ENCODE peak calls at places on chromosomes 4 and X, in seven cellular contexts. Z is HFF-Myc, A is mammary epithelial cell, C is IMR-90, X is left ventricle myocardium inferior, D is fibroblast of mammary gland, F is OCI-LY7. E is an unnamed sample.

GRCh38 chr4:39353478-39354177 is 12.5 kb downstream of the RFC1 start:
- DNase-seq in Z (peak), A (peak), C (peak), X (no peak), D (peak), F (peak), E (no peak)

GRCh38 chr4:105714071-105714521 is 5.5 kb downstream of the GSTCD start:
- DNase-seq in Z (no peak), A (peak), C (no peak), X (no peak), D (peak), F (peak), E (no peak)

GRCh38 chr4:83285022-83285387 is 407 bp upstream of the COQ2 start:
- DNase-seq in Z (no peak), A (peak), C (peak), X (no peak), D (peak), F (peak), E (no peak)

GRCh38 chr4:187301923-187302322 is 578.3 kb upstream of the FAT1 start:
- DNase-seq in Z (no peak), A (no peak), C (no peak), X (no peak), D (no peak), F (no peak), E (no peak)

GRCh38 chr4:55214172-55214571 is 88.8 kb upstream of the KDR start:
- DNase-seq in Z (no peak), A (peak), C (no peak), X (no peak), D (no peak), F (peak), E (no peak)

GRCh38 chr4:144658908-144659307 is 13.0 kb downstream of the HHIP start:
- DNase-seq in Z (peak), A (peak), C (peak), X (no peak), D (peak), F (no peak), E (no peak)

GRCh38 chr4:26762650-26763049 is 98.0 kb upstream of the STIM2 start:
- DNase-seq in Z (no peak), A (peak), C (peak), X (no peak), D (peak), F (no peak), E (no peak)

GRCh38 chrX:1071351-1071750 is 141.1 kb downstream of the CRLF2 start:
- DNase-seq in Z (no peak), A (no peak), C (no peak), X (no peak), D (no peak), F (no peak), E (no peak)

GRCh38 chr4:126938023-126938422 is 694.7 kb upstream of the INTU start:
- DNase-seq in Z (no peak), A (no peak), C (peak), X (no peak), D (peak), F (no peak), E (no peak)

GRCh38 chrX:68929332-68930150 is 100.7 kb downstream of the EFNB1 start:
- DNase-seq in Z (peak), A (peak), C (peak), X (peak), D (peak), F (no peak), E (no peak)

GRCh38 chrX:9130031-9130430 is 96.1 kb upstream of the FAM9B start:
- DNase-seq in Z (no peak), A (no peak), C (no peak), X (no peak), D (no peak), F (no peak), E (no peak)

GRCh38 chr4:40594261-40595178 is 35.1 kb downstream of the RBM47 start:
- DNase-seq in Z (no peak), A (peak), C (peak), X (no peak), D (peak), F (no peak), E (no peak)

GRCh38 chrX:12239356-12240082 is 101.2 kb downstream of the FRMPD4 start:
- DNase-seq in Z (no peak), A (no peak), C (peak), X (no peak), D (no peak), F (no peak), E (no peak)

GRCh38 chrX:36160056-36160455 is 240.5 kb downstream of the CFAP47 start:
- DNase-seq in Z (no peak), A (no peak), C (no peak), X (no peak), D (no peak), F (no peak), E (no peak)

GRCh38 chr4:42331914-42332368 is 65.3 kb upstream of the SHISA3 start:
- DNase-seq in Z (no peak), A (no peak), C (peak), X (peak), D (peak), F (no peak), E (no peak)

GRCh38 chr4:74627516-74627915 is 166.8 kb downstream of the BTC start:
- DNase-seq in Z (no peak), A (no peak), C (no peak), X (no peak), D (no peak), F (no peak), E (no peak)

GRCh38 chrX:133918326-133918725 is 67.1 kb downstream of the GPC3 start:
- DNase-seq in Z (no peak), A (no peak), C (no peak), X (no peak), D (no peak), F (no peak), E (no peak)

GRCh38 chrX:72054776-72055495 is 76.8 kb downstream of the RTL5 start:
- DNase-seq in Z (no peak), A (no peak), C (no peak), X (no peak), D (no peak), F (no peak), E (no peak)

GRCh38 chrX:39504227-39504626 is 593.5 kb downstream of the BCOR start:
- DNase-seq in Z (no peak), A (no peak), C (no peak), X (no peak), D (no peak), F (no peak), E (no peak)

GRCh38 chrX:83819304-83819703 is 41.6 kb upstream of the CYLC1 start:
- DNase-seq in Z (no peak), A (no peak), C (no peak), X (no peak), D (no peak), F (no peak), E (no peak)

GRCh38 chr4:1009647-1010521 is 1.5 kb upstream of the FGFRL1 start:
- DNase-seq in Z (no peak), A (peak), C (peak), X (peak), D (peak), F (peak), E (no peak)
- TF ChIP-seq CTCF in Z (no peak), A (peak), C (peak), X (no peak), D (no peak), F (no peak), E (no peak)

DNA sequence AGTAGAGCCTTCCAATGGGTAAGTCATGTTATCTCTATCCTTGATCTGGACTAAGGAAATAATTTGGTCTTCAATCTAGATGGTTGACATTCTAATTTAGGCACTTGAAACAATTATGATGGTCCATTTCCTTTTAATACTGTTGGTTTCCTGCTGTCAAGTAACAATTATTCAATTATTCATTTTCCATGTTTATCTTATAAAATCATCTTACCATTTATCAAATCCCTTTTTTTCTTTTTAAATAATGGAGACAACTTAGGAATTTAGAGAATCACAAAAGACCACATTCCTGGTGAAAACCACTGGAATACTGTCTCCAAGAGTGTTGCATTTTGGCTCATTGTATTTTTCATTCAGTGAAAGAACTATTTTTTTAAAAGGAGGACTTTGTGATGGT is 148.7 kb upstream of the CTSO start:
- DNase-seq in Z (no peak), A (no peak), C (no peak), X (no peak), D (no peak), F (no peak), E (no peak)
- H3K4me3 ChIP-seq in Z (no peak), A (no peak), C (no peak), X (no peak), D (no peak), F (no peak), E (no peak)

GRCh38 chr4:98113005-98113404 is 30.3 kb downstream of the STPG2 start:
- DNase-seq in Z (peak), A (peak), C (peak), X (no peak), D (peak), F (peak), E (no peak)
- TF ChIP-seq CTCF in Z (peak), A (peak), C (peak), X (peak), D (peak), F (peak), E (no peak)

GRCh38 chr4:150974750-150975149 is 40.3 kb downstream of the LRBA start:
- DNase-seq in Z (no peak), A (no peak), C (no peak), X (no peak), D (no peak), F (no peak), E (no peak)
- H3K4me3 ChIP-seq in Z (no peak), A (no peak), C (no peak), X (no peak), D (no peak), F (no peak), E (no peak)

GRCh38 chrX:28625223-28625622 is 38.0 kb downstream of the IL1RAPL1 start:
- DNase-seq in Z (no peak), A (no peak), C (no peak), X (no peak), D (no peak), F (no peak), E (no peak)

GRCh38 chrX:28628101-28628500 is 40.9 kb downstream of the IL1RAPL1 start:
- DNase-seq in Z (no peak), A (no peak), C (no peak), X (no peak), D (no peak), F (no peak), E (no peak)
- TF ChIP-seq CTCF in Z (no peak), A (no peak), C (no peak), X (no peak), D (no peak), F (no peak), E (no peak)

DNA sequence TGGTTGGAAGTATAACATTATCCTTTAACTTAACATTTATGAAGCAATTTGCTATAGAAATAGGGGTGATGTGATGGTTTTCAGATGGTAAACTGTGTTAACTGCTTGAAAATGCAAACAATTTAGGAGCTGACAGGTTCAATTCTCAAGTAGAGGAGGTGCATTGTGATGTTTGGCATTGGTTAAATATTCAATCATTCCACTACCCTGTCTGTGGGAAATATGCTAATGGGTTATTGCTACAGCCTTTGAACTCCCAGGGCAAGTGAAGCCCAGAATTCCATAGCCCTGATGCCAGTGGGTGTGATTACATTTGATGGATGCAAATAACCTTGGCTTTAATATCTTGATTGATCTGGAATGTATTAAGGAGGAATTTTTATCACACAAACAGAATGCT is 243.5 kb upstream of the GK2 start:
- DNase-seq in Z (no peak), A (no peak), C (no peak), X (no peak), D (no peak), F (no peak), E (no peak)
- H3K4me3 ChIP-seq in Z (no peak), A (no peak), C (no peak), X (no peak), D (no peak), F (no peak), E (no peak)